ENCODE peak calls at places on chromosomes 6 and 20, in nine cellular contexts. T is osteocyte; D is HuH-7; I is stimulated activated CD8-positive, alpha-beta memory T cell treated with anti-CD3 and anti-CD28 coated beads, Interleukin-12 subunit alpha, Interleukin-12 subunit beta, amount 100 ng/mL, for 4 hours; Z is activated CD4-positive, alpha-beta memory T cell treated with anti-CD3 and anti-CD28 coated beads for 36 hours; A is KG1; E is GM03348; J is body of pancreas; L is fibroblast of the conjunctiva. Q is an unnamed sample.

GRCh38 chr6:170439366-170440351 is 113.4 kb downstream of the PSMB1 start:
- DNase-seq in T (peak), D (no peak), I (no peak), Z (no peak), A (no peak), E (no peak), J (no peak), L (no peak), Q (no peak)

GRCh38 chr6:144718431-144718830 is 433.3 kb downstream of the UTRN start:
- DNase-seq in T (no peak), D (no peak), I (no peak), Z (no peak), A (no peak), E (peak), J (no peak), L (no peak), Q (peak)

GRCh38 chr6:166005846-166006592 is 161.6 kb downstream of the TBXT start:
- DNase-seq in T (no peak), D (no peak), I (no peak), Z (no peak), A (no peak), E (peak), J (peak), L (no peak), Q (peak)

GRCh38 chr6:156773476-156773875 is 3.7 kb upstream of the ARID1B start:
- DNase-seq in T (no peak), D (no peak), I (no peak), Z (no peak), A (no peak), E (no peak), J (no peak), L (no peak), Q (no peak)

GRCh38 chr20:31953749-31954148 is 1.9 kb upstream of the PDRG1 start:
- DNase-seq in T (no peak), D (no peak), I (no peak), Z (no peak), A (no peak), E (no peak), J (no peak), L (no peak), Q (no peak)

GRCh38 chr6:126718600-126719327 is 378.8 kb downstream of the CENPW start:
- DNase-seq in T (no peak), D (no peak), I (no peak), Z (no peak), A (no peak), E (no peak), J (no peak), L (no peak), Q (no peak)

GRCh38 chr6:129607581-129608186 is 102.3 kb downstream of the ARHGAP18 start:
- DNase-seq in T (no peak), D (no peak), I (no peak), Z (no peak), A (no peak), E (no peak), J (no peak), L (no peak), Q (peak)

GRCh38 chr20:62400021-62400420 is 7.1 kb downstream of the CABLES2 start:
- DNase-seq in T (no peak), D (no peak), I (no peak), Z (no peak), A (no peak), E (no peak), J (no peak), L (no peak), Q (no peak)

GRCh38 chr6:155080876-155081845 is 86.0 kb downstream of the TIAM2 start:
- DNase-seq in T (no peak), D (no peak), I (no peak), Z (no peak), A (no peak), E (no peak), J (no peak), L (no peak), Q (no peak)

GRCh38 chr6:134455319-134455718 is 137.4 kb upstream of the SGK1 start:
- DNase-seq in T (no peak), D (no peak), I (no peak), Z (no peak), A (no peak), E (no peak), J (no peak), L (no peak), Q (no peak)

GRCh38 chr6:116530436-116530835 is 15.0 kb downstream of the TRAPPC3L start:
- DNase-seq in T (no peak), D (no peak), I (no peak), Z (no peak), A (no peak), E (no peak), J (no peak), L (no peak), Q (no peak)

GRCh38 chr20:35978041-35978513 is 9.7 kb downstream of the CNBD2 start:
- DNase-seq in T (no peak), D (no peak), I (no peak), Z (no peak), A (no peak), E (no peak), J (no peak), L (no peak), Q (peak)

GRCh38 chr6:72620866-72621242 is 1.0 kb upstream of the KCNQ5 start:
- DNase-seq in T (no peak), D (no peak), I (peak), Z (peak), A (no peak), E (peak), J (no peak), L (no peak), Q (no peak)

GRCh38 chr20:12660918-12661317 is 347.9 kb upstream of the SPTLC3 start:
- DNase-seq in T (no peak), D (peak), I (no peak), Z (no peak), A (no peak), E (no peak), J (peak), L (no peak), Q (no peak)

GRCh38 chr20:53660947-53661381 is 67.3 kb upstream of the ZNF217 start:
- DNase-seq in T (no peak), D (no peak), I (no peak), Z (peak), A (no peak), E (peak), J (no peak), L (no peak), Q (peak)

GRCh38 chr6:135567375-135568083 is 70.0 kb upstream of the AHI1 start:
- DNase-seq in T (no peak), D (no peak), I (no peak), Z (no peak), A (no peak), E (no peak), J (no peak), L (no peak), Q (no peak)

GRCh38 chr6:35728663-35729348 is 8.0 kb upstream of the ARMC12 start:
- DNase-seq in T (no peak), D (no peak), I (no peak), Z (peak), A (peak), E (no peak), J (peak), L (no peak), Q (no peak)

GRCh38 chr20:11676618-11677289 is 240.9 kb upstream of the BTBD3 start:
- DNase-seq in T (no peak), D (peak), I (no peak), Z (peak), A (no peak), E (peak), J (peak), L (peak), Q (peak)

GRCh38 chr6:149750136-149750609 is 632 bp downstream of the PCMT1 start:
- DNase-seq in T (peak), D (peak), I (peak), Z (peak), A (no peak), E (peak), J (peak), L (peak), Q (peak)

GRCh38 chr6:133594551-133594950 is 294.4 kb upstream of the TCF21 start:
- DNase-seq in T (no peak), D (no peak), I (no peak), Z (no peak), A (no peak), E (no peak), J (no peak), L (no peak), Q (peak)

GRCh38 chr6:47106216-47106615 is 64.1 kb upstream of the ADGRF1 start:
- DNase-seq in T (no peak), D (no peak), I (no peak), Z (no peak), A (no peak), E (no peak), J (no peak), L (no peak), Q (no peak)

GRCh38 chr6:30500421-30501069 is 11.2 kb downstream of the HLA-E start:
- DNase-seq in T (no peak), D (no peak), I (no peak), Z (no peak), A (no peak), E (peak), J (no peak), L (no peak), Q (peak)

GRCh38 chr20:10469599-10469998 is 34.5 kb downstream of the SLX4IP start:
- DNase-seq in T (no peak), D (peak), I (no peak), Z (no peak), A (peak), E (peak), J (peak), L (peak), Q (peak)

GRCh38 chr20:47950557-47951283 is 165.4 kb upstream of the SULF2 start:
- DNase-seq in T (no peak), D (no peak), I (no peak), Z (no peak), A (no peak), E (no peak), J (no peak), L (no peak), Q (no peak)

GRCh38 chr6:159463440-159463839 is 229.6 kb downstream of the SOD2 start:
- DNase-seq in T (no peak), D (no peak), I (no peak), Z (no peak), A (no peak), E (no peak), J (no peak), L (peak), Q (peak)

GRCh38 chr6:122715725-122716124 is 63.8 kb upstream of the FABP7 start:
- DNase-seq in T (no peak), D (no peak), I (no peak), Z (no peak), A (no peak), E (no peak), J (no peak), L (no peak), Q (no peak)